ENCODE peak calls at places on chromosomes 11 and 22, in five cellular contexts. X, U, S, R and M are unnamed samples.
A peak's percentile ranks its signal among the peaks of the same experiment; 100 is the strongest.

GRCh38 chr11:117221775-117222517 is 9.9 kb downstream of the PCSK7 start:
- DNase-seq in X (peak; percentile 86), U (no peak), S (no peak), R (no peak), M (no peak)

GRCh38 chr11:65487467-65488272 is 11.2 kb upstream of the MALAT1 start:
- DNase-seq in X (peak; percentile 99), U (peak; percentile 58), S (peak; percentile 99), R (peak; percentile 99), M (peak; percentile 100)

GRCh38 chr11:19727246-19727645 is 14.6 kb downstream of the NAV2 start:
- DNase-seq in X (no peak), U (no peak), S (no peak), R (no peak), M (no peak)

GRCh38 chr11:75946531-75947530 is 131.8 kb downstream of the UVRAG start:
- DNase-seq in X (peak; percentile 42), U (no peak), S (peak; percentile 6), R (no peak), M (no peak)

GRCh38 chr11:29119116-29119515 is 897.7 kb downstream of the KCNA4 start:
- DNase-seq in X (no peak), U (no peak), S (no peak), R (no peak), M (no peak)

GRCh38 chr11:43788394-43788793 is 92.2 kb upstream of the ALKBH3 start:
- DNase-seq in X (peak; percentile 35), U (no peak), S (no peak), R (no peak), M (no peak)

GRCh38 chr22:20970939-20971657 is 4.0 kb downstream of the AIFM3 start:
- DNase-seq in X (no peak), U (no peak), S (no peak), R (no peak), M (no peak)

GRCh38 chr22:36211237-36211881 is 9.8 kb upstream of the APOL4 start:
- DNase-seq in X (peak; percentile 71), U (no peak), S (no peak), R (no peak), M (no peak)

GRCh38 chr11:10604340-10604748 is 35.9 kb upstream of the LYVE1 start:
- DNase-seq in X (no peak), U (no peak), S (no peak), R (no peak), M (no peak)

GRCh38 chr11:6737872-6738466 is 33.8 kb downstream of the OR2AG2 start:
- DNase-seq in X (peak; percentile 37), U (peak; percentile 86), S (peak; percentile 43), R (no peak), M (no peak)

GRCh38 chr11:109342261-109342660 is 79.7 kb upstream of the C11orf87 start:
- DNase-seq in X (no peak), U (no peak), S (no peak), R (no peak), M (no peak)

GRCh38 chr11:68115285-68115684 is 5.9 kb downstream of the CHKA start:
- DNase-seq in X (no peak), U (no peak), S (no peak), R (no peak), M (no peak)

GRCh38 chr11:130170345-130170744 is 10.8 kb downstream of the ST14 start:
- DNase-seq in X (no peak), U (no peak), S (no peak), R (no peak), M (peak; percentile 42)

GRCh38 chr11:64842851-64843841 is 1.3 kb downstream of the CDC42BPG start:
- DNase-seq in X (peak; percentile 22), U (no peak), S (no peak), R (no peak), M (no peak)

GRCh38 chr11:8298801-8299786 is 35.4 kb upstream of the LMO1 start:
- DNase-seq in X (no peak), U (no peak), S (no peak), R (no peak), M (no peak)

GRCh38 chr22:47374273-47374771 is 611.9 kb downstream of the TBC1D22A start:
- DNase-seq in X (no peak), U (no peak), S (no peak), R (no peak), M (no peak)

GRCh38 chr22:44941176-44941575 is 68.6 kb downstream of the PHF21B start:
- DNase-seq in X (no peak), U (no peak), S (no peak), R (no peak), M (no peak)

GRCh38 chr11:105357146-105357545 is 217.6 kb upstream of the CARD18 start:
- DNase-seq in X (no peak), U (no peak), S (no peak), R (no peak), M (no peak)

GRCh38 chr11:117535201-117535869 is 207.7 kb downstream of the CEP164 start:
- DNase-seq in X (no peak), U (no peak), S (no peak), R (peak; percentile 46), M (no peak)